ENCODE peak calls at places on chromosomes 2 and 18, in eight cellular contexts. Z is IMR-90, N is brain microvascular endothelial cell, I is GM23338, F is lower lobe of right lung, O is cardiac muscle cell, X is kidney, C is astrocyte. D is an unnamed sample.
A peak's percentile ranks its signal among the peaks of the same experiment; 100 is the strongest.

GRCh38 chr2:197969391-197969893 is 165.0 kb downstream of the PLCL1 start:
- DNase-seq in Z (peak; percentile 65), N (peak; percentile 38), I (no peak), F (no peak), O (peak; percentile 56), X (no peak), C (peak; percentile 82), D (no peak)

GRCh38 chr2:50391553-50391952 is 640.4 kb downstream of the NRXN1 start:
- DNase-seq in Z (no peak), N (no peak), I (no peak), F (no peak), O (no peak), X (no peak), C (no peak), D (no peak)

GRCh38 chr2:38010995-38011394 is 65.0 kb downstream of the CYP1B1 start:
- DNase-seq in Z (no peak), N (no peak), I (no peak), F (no peak), O (no peak), X (no peak), C (no peak), D (no peak)

GRCh38 chr18:49690307-49690706 is 123.0 kb downstream of the ACAA2 start:
- DNase-seq in Z (peak; percentile 97), N (peak; percentile 97), I (no peak), F (no peak), O (no peak), X (no peak), C (peak; percentile 99), D (no peak)

GRCh38 chr2:240449764-240450531 is 14.5 kb downstream of the GPC1 start:
- DNase-seq in Z (peak; percentile 38), N (no peak), I (no peak), F (no peak), O (no peak), X (peak; percentile 71), C (no peak), D (peak; percentile 91)

GRCh38 chr2:38037757-38038615 is 38.0 kb downstream of the CYP1B1 start:
- DNase-seq in Z (peak; percentile 47), N (peak; percentile 48), I (peak; percentile 86), F (no peak), O (peak; percentile 26), X (peak; percentile 88), C (peak; percentile 48), D (peak; percentile 73)

GRCh38 chr2:75431757-75432156 is 129.0 kb downstream of the EVA1A start:
- DNase-seq in Z (no peak), N (no peak), I (no peak), F (no peak), O (no peak), X (no peak), C (no peak), D (no peak)

GRCh38 chr2:134148843-134149472 is 104.9 kb upstream of the MGAT5 start:
- DNase-seq in Z (no peak), N (no peak), I (no peak), F (no peak), O (no peak), X (no peak), C (no peak), D (no peak)

GRCh38 chr18:75679347-75679746 is 251.8 kb upstream of the SMIM21 start:
- DNase-seq in Z (no peak), N (no peak), I (no peak), F (no peak), O (no peak), X (no peak), C (no peak), D (peak; percentile 36)

GRCh38 chr2:60352491-60353405 is 200.7 kb downstream of the BCL11A start:
- DNase-seq in Z (no peak), N (no peak), I (no peak), F (no peak), O (no peak), X (no peak), C (no peak), D (no peak)

GRCh38 chr2:199907008-199907714 is 3.9 kb upstream of the C2orf69 start:
- DNase-seq in Z (no peak), N (no peak), I (no peak), F (no peak), O (no peak), X (no peak), C (no peak), D (no peak)

GRCh38 chr18:48356909-48357631 is 52.1 kb downstream of the ZBTB7C start:
- DNase-seq in Z (no peak), N (no peak), I (peak; percentile 30), F (no peak), O (no peak), X (no peak), C (no peak), D (no peak)

GRCh38 chr2:68889500-68889899 is 18.3 kb upstream of the BMP10 start:
- DNase-seq in Z (peak; percentile 64), N (peak; percentile 68), I (no peak), F (no peak), O (peak; percentile 21), X (peak; percentile 90), C (peak; percentile 55), D (no peak)

GRCh38 chr2:218716070-218716469 is 5.4 kb downstream of the TTLL4 start:
- DNase-seq in Z (peak; percentile 87), N (no peak), I (no peak), F (no peak), O (no peak), X (no peak), C (peak; percentile 57), D (peak; percentile 76)

DNA sequence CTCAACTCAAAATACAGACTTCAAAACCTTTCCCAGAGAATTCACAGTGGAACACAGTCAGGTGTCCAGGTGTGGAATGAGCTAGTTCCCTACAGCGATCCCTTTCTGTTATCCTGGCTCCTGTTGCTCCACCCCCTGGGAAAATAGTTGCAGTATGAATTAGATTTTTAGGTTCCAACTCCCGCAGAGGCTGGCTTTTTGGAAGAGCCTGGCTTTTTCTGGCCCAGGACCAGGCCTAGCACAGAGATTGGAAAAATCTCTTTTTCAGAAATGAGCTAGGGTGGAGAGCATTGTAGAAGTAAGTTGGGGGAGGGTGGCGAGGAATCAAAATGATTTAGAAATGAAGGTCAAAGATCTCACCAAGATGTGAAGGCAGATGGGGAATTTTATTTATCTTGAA is 27.1 kb downstream of the COL5A2 start:
- DNase-seq in Z (no peak), N (no peak), I (no peak), F (no peak), O (no peak), X (no peak), C (no peak), D (no peak)
- H3K27ac ChIP-seq in Z (peak overlapping the region; percentile 43), N (no peak overlapping the region), I (no peak overlapping the region), F (no peak overlapping the region), O (no peak overlapping the region), X (no peak overlapping the region), C (no peak overlapping the region), D (peak overlapping the region; percentile 61)

DNA sequence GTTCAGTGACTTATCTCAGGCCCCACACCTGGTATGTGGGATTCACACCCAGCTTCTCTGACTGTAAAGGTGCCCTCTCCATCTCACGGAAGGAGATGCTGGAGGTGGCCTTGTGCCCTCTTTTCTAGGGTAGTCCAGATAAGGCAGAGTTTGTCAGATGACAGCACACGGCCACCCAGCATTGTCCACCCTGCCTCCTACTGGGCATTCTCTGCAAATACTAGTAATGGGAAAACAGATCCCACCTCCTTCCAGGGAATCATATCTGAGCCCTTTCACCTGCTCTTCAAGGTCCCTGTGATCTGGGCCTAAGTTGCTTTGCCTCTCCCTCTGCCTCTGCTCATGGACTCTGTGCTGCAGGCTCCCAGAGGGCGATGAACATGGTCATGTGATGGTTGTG is 214.7 kb downstream of the CLIP4 start:
- DNase-seq in Z (no peak), N (no peak), I (peak; percentile 16), F (no peak), O (no peak), X (no peak), C (no peak), D (no peak)
- TF ChIP-seq CTCF in Z (peak; percentile 11), N (peak; percentile 43), I (peak; percentile 50), F (peak; percentile 22), O (peak; percentile 20), X (no peak), C (peak; percentile 12), D (peak; percentile 27)

GRCh38 chr2:64592994-64593655 is 60.6 kb downstream of the SERTAD2 start:
- DNase-seq in Z (peak; percentile 21), N (no peak), I (no peak), F (no peak), O (no peak), X (no peak), C (no peak), D (no peak)
- H3K27ac ChIP-seq in Z (no peak overlapping the region), N (no peak overlapping the region), I (no peak overlapping the region), F (no peak overlapping the region), O (no peak overlapping the region), X (no peak overlapping the region), C (no peak overlapping the region), D (no peak overlapping the region)

DNA sequence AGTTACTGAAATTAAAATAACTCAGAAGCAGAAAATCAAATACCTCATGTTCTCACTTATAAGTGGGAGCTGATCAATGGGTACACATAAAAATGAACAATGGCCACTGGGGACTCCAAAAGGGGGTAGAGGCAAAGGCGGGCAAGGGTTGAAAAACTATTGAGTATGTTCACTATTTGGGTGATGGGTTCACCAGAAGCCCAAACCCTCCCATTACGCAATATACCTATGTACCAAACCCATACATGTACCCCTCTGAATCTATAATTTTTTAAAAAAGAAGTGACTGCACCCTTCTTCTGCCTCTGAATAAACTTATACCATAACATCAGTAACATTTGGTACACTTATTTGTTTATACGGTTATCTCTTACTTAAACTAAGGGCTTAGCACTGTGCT is 119.4 kb downstream of the ZRANB3 start:
- DNase-seq in Z (no peak), N (no peak), I (no peak), F (no peak), O (no peak), X (no peak), C (no peak), D (no peak)
- TF ChIP-seq CTCF in Z (no peak), N (no peak), I (no peak), F (no peak), O (no peak), X (no peak), C (no peak), D (no peak)

DNA sequence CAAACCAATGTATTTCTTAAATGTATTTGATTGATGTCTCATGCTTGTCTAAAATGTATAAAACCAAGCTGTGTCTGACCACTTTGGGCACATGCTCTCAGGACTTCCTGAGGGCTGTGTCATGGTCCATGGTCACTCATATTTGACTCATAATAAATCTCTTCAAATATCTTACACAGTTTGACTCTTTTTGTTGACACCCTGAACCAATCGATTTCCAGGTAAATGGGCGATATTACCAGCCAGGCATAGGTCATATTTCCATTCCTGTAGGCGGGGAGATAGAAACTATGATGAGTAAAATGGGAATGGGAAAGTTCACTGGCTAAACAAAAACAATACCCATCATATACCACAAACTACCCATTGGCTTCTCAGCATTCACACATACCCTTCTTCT is 9.3 kb upstream of the TRAPPC8 start:
- DNase-seq in Z (no peak), N (no peak), I (no peak), F (no peak), O (no peak), X (no peak), C (no peak), D (no peak)
- H3K27ac ChIP-seq in Z (no peak overlapping the region), N (no peak overlapping the region), I (no peak overlapping the region), F (no peak overlapping the region), O (no peak overlapping the region), X (no peak overlapping the region), C (no peak overlapping the region), D (no peak overlapping the region)

GRCh38 chr2:27050281-27050995 is 1.0 kb upstream of the AGBL5 start:
- DNase-seq in Z (peak; percentile 98), N (peak; percentile 89), I (peak; percentile 95), F (peak; percentile 85), O (peak; percentile 90), X (peak; percentile 94), C (peak; percentile 92), D (peak; percentile 97)
- TF ChIP-seq CTCF in Z (peak; percentile 41), N (peak; percentile 61), I (peak; percentile 32), F (peak; percentile 50), O (peak; percentile 39), X (peak; percentile 37), C (no peak), D (no peak)

D was measured in osteoblast.